ENCODE peak calls at places on chromosome 1, in four cellular contexts. E is GM12878, M is K562, R is HepG2. N is an unnamed sample.

GRCh38 chr1:32125313-32125712 is 17.5 kb downstream of the KPNA6 start:
- DNase-seq in E (no peak), M (no peak), R (no peak), N (no peak)

GRCh38 chr1:162535501-162535900 is 26.0 kb upstream of the UAP1 start:
- DNase-seq in E (no peak), M (no peak), R (no peak), N (no peak)

GRCh38 chr1:15975358-15975804 is 520 bp downstream of the ZBTB17 start:
- DNase-seq in E (peak; percentile 23), M (peak; percentile 93), R (peak; percentile 53), N (peak; percentile 72)

GRCh38 chr1:246117066-246117791 is 389.9 kb downstream of the SMYD3 start:
- DNase-seq in E (peak; percentile 16), M (peak; percentile 53), R (peak; percentile 8), N (peak; percentile 36)

GRCh38 chr1:206814716-206815341 is 42.5 kb upstream of the IL10 start:
- DNase-seq in E (no peak), M (no peak), R (no peak), N (no peak)

GRCh38 chr1:117967900-117968299 is 38.4 kb downstream of the WDR3 start:
- DNase-seq in E (no peak), M (no peak), R (no peak), N (no peak)

GRCh38 chr1:109112056-109112651 is 1.8 kb upstream of the ELAPOR1 start:
- DNase-seq in E (no peak), M (peak; percentile 49), R (peak; percentile 51), N (no peak)

GRCh38 chr1:59568158-59568935 is 246.4 kb upstream of the HOOK1 start:
- DNase-seq in E (no peak), M (no peak), R (no peak), N (no peak)

GRCh38 chr1:48619529-48619928 is 147.5 kb upstream of the SPATA6 start:
- DNase-seq in E (no peak), M (no peak), R (no peak), N (peak; percentile 85)

GRCh38 chr1:63116016-63116415 is 206.4 kb upstream of the FOXD3 start:
- DNase-seq in E (no peak), M (no peak), R (no peak), N (no peak)

GRCh38 chr1:27601771-27602509 is 2.0 kb downstream of the AHDC1 start:
- DNase-seq in E (no peak), M (no peak), R (no peak), N (no peak)

GRCh38 chr1:30267856-30268255 is 455.5 kb downstream of the MATN1 start:
- DNase-seq in E (no peak), M (no peak), R (no peak), N (no peak)

GRCh38 chr1:1788136-1788535 is 9.9 kb upstream of the NADK start:
- DNase-seq in E (no peak), M (no peak), R (no peak), N (no peak)

GRCh38 chr1:172585348-172585747 is 52.4 kb downstream of the SUCO start:
- DNase-seq in E (no peak), M (no peak), R (no peak), N (no peak)

GRCh38 chr1:16324456-16324890 is 27.8 kb downstream of the FBXO42 start:
- DNase-seq in E (no peak), M (no peak), R (no peak), N (no peak)

GRCh38 chr1:228004887-228005462 is 1.8 kb upstream of the WNT3A start:
- DNase-seq in E (no peak), M (peak; percentile 51), R (no peak), N (no peak)

GRCh38 chr1:228007054-228007800 is 429 bp downstream of the WNT3A start:
- DNase-seq in E (no peak), M (no peak), R (no peak), N (no peak)

GRCh38 chr1:228006793-228007053 is at the start of gene WNT3A:
- DNase-seq in E (no peak), M (peak; percentile 84), R (no peak), N (no peak)

GRCh38 chr1:228005511-228006033 is 1.2 kb upstream of the WNT3A start:
- DNase-seq in E (no peak), M (peak; percentile 10), R (no peak), N (no peak)

GRCh38 chr1:228006034-228006792 is 585 bp upstream of the WNT3A start:
- DNase-seq in E (no peak), M (no peak), R (no peak), N (peak; percentile 35)
- TF ChIP-seq ETV6 in E (no peak), M (no peak), R (no peak), N (no peak)

DNA sequence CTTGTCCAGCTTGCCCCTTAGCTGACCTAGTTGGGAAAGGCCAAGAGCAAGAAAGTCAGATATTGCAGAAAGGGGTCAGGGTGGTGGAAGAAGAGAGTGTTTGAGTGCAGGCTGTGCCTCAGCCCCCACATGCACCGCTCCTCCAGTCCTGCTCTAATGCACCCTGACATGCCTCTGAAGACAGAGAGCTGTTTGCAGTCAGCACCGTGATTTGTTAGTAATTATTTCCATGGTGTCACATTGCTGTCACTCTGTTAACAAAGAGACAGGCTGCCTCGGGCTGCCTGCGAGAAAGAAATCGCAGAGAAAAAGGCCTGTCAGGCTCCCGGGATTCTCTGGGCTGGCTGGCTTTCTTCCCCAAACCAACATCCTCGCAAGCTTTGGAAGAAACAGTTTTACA is 58.3 kb downstream of the ERI3 start:
- DNase-seq in E (no peak), M (no peak), R (no peak), N (no peak)
- TF ChIP-seq ETV6 in E (no peak), M (no peak), R (no peak), N (no peak)

GRCh38 chr1:185862235-185862634 is 128.0 kb downstream of the HMCN1 start:
- DNase-seq in E (no peak), M (no peak), R (no peak), N (no peak)
- TF ChIP-seq ETV6 in E (no peak), M (no peak), R (no peak), N (no peak)

DNA sequence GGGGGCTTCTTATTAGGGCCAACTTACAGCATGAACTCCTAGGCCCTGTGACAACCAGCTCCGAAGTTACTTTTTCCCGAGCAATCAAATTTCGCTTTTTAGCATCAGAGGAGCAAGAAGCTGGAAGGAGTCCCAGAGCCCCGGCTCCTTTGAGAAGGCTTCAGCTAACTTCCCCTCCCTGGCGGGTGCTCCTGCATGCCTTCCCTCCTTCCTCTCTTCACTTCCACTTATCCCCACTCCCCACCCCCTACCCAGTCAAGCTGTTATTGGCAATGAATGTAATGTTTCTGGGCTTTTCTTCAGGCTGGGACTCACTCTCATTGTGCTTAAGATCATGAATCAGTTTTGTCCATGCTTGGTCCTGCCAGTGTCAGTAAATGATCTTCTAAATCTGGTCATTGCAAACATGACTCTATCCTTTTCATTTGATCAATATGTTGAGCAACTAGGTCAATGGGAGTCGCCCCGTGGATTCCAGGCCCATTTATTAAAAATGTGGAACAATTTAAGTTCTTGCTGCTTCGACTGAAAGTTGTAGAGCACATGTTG is 94.5 kb upstream of the TSPAN2 start:
- DNase-seq in E (no peak), M (no peak), R (no peak), N (no peak)
- TF ChIP-seq ETV6 in E (no peak), M (no peak), R (no peak), N (no peak)

GRCh38 chr1:155078496-155079209 is at the start of gene EFNA3:
- DNase-seq in E (no peak), M (peak; percentile 98), R (no peak), N (peak; percentile 84)
- TF ChIP-seq ETV6 in E (no peak), M (no peak), R (no peak), N (no peak)

DNA sequence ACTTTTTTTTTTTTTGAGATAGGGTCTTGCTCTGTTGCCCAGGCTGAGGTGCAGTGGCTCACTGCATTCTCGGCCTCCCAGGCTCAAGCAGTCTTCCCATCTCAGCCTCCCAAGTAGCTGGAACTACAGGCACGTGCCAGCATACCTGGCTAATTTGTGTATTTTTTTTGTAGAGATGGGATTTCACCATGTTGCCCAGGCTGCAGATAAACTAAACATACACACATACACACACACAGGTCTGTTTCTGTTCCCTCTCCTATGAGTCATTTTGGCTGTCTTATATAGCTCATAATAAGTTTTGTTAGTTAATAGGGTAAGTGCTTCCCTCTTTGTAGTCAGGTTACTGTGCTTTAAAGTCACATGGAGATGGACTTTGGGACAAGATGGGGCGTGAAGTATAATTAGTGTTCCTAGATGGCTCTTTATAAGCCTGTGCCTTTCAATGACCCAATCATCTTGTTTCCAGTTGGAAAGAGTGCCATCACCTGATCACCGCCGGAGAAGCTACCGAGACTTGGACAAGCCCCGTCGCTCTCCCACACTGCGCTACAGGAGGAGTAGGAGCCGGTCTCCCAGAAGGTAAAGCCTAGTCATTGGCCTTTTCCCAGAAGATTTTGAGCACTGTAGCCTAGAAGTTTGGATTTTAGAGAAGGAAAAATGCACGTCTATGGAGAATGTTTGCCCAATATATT is 9.2 kb downstream of the PRPF38A start:
- DNase-seq in E (no peak), M (no peak), R (no peak), N (no peak)
- TF ChIP-seq ETV6 in E (no peak), M (no peak), R (no peak), N (no peak)

GRCh38 chr1:8053878-8054567 is 27.9 kb upstream of the ERRFI1 start:
- DNase-seq in E (no peak), M (no peak), R (no peak), N (no peak)
- TF ChIP-seq ETV6 in E (no peak), M (no peak), R (no peak), N (no peak)

DNA sequence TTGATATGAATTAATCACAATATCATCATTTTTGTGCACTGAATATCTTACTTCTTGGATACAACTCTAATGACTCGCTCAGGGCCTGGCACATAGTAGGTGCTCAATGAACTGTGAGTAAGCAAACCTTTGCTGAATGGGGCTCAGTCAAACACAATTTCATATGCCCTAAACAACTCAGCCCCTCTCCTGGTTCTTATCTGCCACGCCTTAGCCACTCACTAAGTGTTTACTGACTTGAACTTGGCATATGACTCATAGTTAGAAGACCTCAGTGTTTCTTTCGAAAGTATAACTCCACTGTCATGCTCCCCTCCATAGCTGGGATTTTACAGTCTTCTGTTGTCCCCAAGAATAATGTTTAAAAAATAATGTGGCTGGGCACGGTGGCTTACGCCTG is 4.8 kb upstream of the IFNLR1 start:
- DNase-seq in E (no peak), M (no peak), R (no peak), N (no peak)
- TF ChIP-seq ETV6 in E (no peak), M (no peak), R (no peak), N (no peak)

GRCh38 chr1:99968214-99968613 is 1.6 kb upstream of the SLC35A3 start:
- DNase-seq in E (no peak), M (no peak), R (no peak), N (no peak)

GRCh38 chr1:99965646-99966375 is 4.0 kb upstream of the SLC35A3 start:
- DNase-seq in E (no peak), M (no peak), R (no peak), N (no peak)

GRCh38 chr1:99957818-99958217 is 12.0 kb upstream of the SLC35A3 start:
- DNase-seq in E (no peak), M (no peak), R (no peak), N (no peak)

GRCh38 chr1:99964806-99965205 is 5.0 kb upstream of the SLC35A3 start:
- DNase-seq in E (no peak), M (no peak), R (peak; percentile 7), N (no peak)

GRCh38 chr1:99963041-99963795 is 6.6 kb upstream of the SLC35A3 start:
- DNase-seq in E (no peak), M (no peak), R (no peak), N (no peak)
- TF ChIP-seq ETV6 in E (no peak), M (no peak), R (no peak), N (no peak)

N was measured in WTC11.